ENCODE peak calls at places on chromosomes 4 and X, in four cellular contexts. K is Calu3, P is glutamatergic neuron, Q is neural crest cell. T is an unnamed sample.
A peak's percentile ranks its signal among the peaks of the same experiment; 100 is the strongest.

GRCh38 chr4:19130836-19131235 is 1109.3 kb upstream of the LCORL start:
- DNase-seq in K (no peak), P (no peak), Q (no peak), T (no peak)

GRCh38 chr4:41257257-41257900 is 651 bp downstream of the UCHL1 start:
- DNase-seq in K (peak; percentile 71), P (peak; percentile 69), Q (peak; percentile 41), T (peak; percentile 64)

GRCh38 chr4:72186714-72187113 is 154.9 kb downstream of the NPFFR2 start:
- DNase-seq in K (no peak), P (no peak), Q (no peak), T (no peak)

GRCh38 chrX:66221856-66222255 is 57.8 kb downstream of the HEPH start:
- DNase-seq in K (no peak), P (no peak), Q (no peak), T (no peak)

GRCh38 chr4:52966781-52967180 is 104.7 kb downstream of the RASL11B start:
- DNase-seq in K (no peak), P (no peak), Q (no peak), T (no peak)

GRCh38 chr4:25103423-25103822 is 56.8 kb downstream of the SEPSECS start:
- DNase-seq in K (no peak), P (no peak), Q (no peak), T (no peak)

GRCh38 chr4:78357122-78357521 is 194.4 kb upstream of the ANXA3 start:
- DNase-seq in K (no peak), P (no peak), Q (no peak), T (no peak)

GRCh38 chr4:1604706-1605205 is 79.4 kb downstream of the FAM53A start:
- DNase-seq in K (peak; percentile 65), P (peak; percentile 33), Q (no peak), T (peak; percentile 22)

GRCh38 chr4:134019657-134020056 is 181.9 kb downstream of the PABPC4L start:
- DNase-seq in K (no peak), P (no peak), Q (no peak), T (no peak)

GRCh38 chr4:76363556-76364290 is 57.2 kb downstream of the STBD1 start:
- DNase-seq in K (no peak), P (no peak), Q (no peak), T (no peak)

GRCh38 chr4:25100156-25100555 is 60.1 kb downstream of the SEPSECS start:
- DNase-seq in K (no peak), P (no peak), Q (no peak), T (no peak)

GRCh38 chrX:44223150-44223549 is 120.3 kb downstream of the EFHC2 start:
- DNase-seq in K (peak; percentile 61), P (no peak), Q (no peak), T (peak; percentile 58)

GRCh38 chr4:5746829-5747745 is 36.1 kb downstream of the EVC start:
- DNase-seq in K (no peak), P (no peak), Q (no peak), T (no peak)

GRCh38 chr4:93897559-93897958 is 69.0 kb downstream of the ATOH1 start:
- DNase-seq in K (no peak), P (no peak), Q (no peak), T (no peak)

GRCh38 chrX:118823263-118824172 is at the start of gene ZCCHC12:
- DNase-seq in K (peak; percentile 41), P (peak; percentile 79), Q (peak; percentile 60), T (peak; percentile 35)

GRCh38 chrX:150845091-150845490 is 53.4 kb downstream of the CD99L2 start:
- DNase-seq in K (no peak), P (no peak), Q (no peak), T (no peak)

GRCh38 chr4:45317276-45317675 is 590.9 kb upstream of the GNPDA2 start:
- DNase-seq in K (no peak), P (no peak), Q (no peak), T (no peak)

GRCh38 chrX:729583-730409 is 99.2 kb downstream of the SHOX start:
- DNase-seq in K (no peak), P (no peak), Q (no peak), T (no peak)

GRCh38 chr4:82648356-82648755 is 86.6 kb upstream of the TMEM150C start:
- DNase-seq in K (no peak), P (no peak), Q (no peak), T (no peak)

GRCh38 chr4:108034560-108034959 is 44.9 kb downstream of the HADH start:
- DNase-seq in K (no peak), P (no peak), Q (no peak), T (no peak)

GRCh38 chr4:142091691-142092182 is 455.4 kb downstream of the IL15 start:
- DNase-seq in K (no peak), P (no peak), Q (no peak), T (no peak)

GRCh38 chr4:43103048-43103447 is 210.5 kb downstream of the GRXCR1 start:
- DNase-seq in K (no peak), P (no peak), Q (no peak), T (no peak)

GRCh38 chr4:67608047-67608446 is 49.5 kb downstream of the STAP1 start:
- DNase-seq in K (no peak), P (no peak), Q (no peak), T (no peak)

GRCh38 chr4:95077864-95078263 is 320.1 kb downstream of the BMPR1B start:
- DNase-seq in K (no peak), P (no peak), Q (no peak), T (no peak)

T was measured in transverse colon.